ENCODE peak calls at places on chromosomes 16 and 17, in seven cellular contexts. One of them, this sample, is unnamed.

GRCh38 chr16:2857451-2858244 is at the start of gene PRSS22:
- DNase-seq in stimulated activated effector memory CD8-positive, alpha-beta T cell treated with anti-CD3 and anti-CD28 coated beads, Interleukin-12 subunit alpha, Interleukin-12 subunit beta, amount 100 ng/mL, for 72 hours: no peak
- DNase-seq in anterior cingulate cortex: no peak
- DNase-seq in stimulated activated CD4-positive, alpha-beta T cell treated with anti-CD3 and anti-CD28 coated beads, Interleukin-1b, Interleukin-23, amount 100 ng/mL, for 48 hours: no peak
- DNase-seq in adrenal gland: no peak
- DNase-seq in amniotic epithelial cell: no peak
- DNase-seq in memory B cell: no peak
- DNase-seq in this sample: peak

GRCh38 chr17:46783031-46783593 is 35.4 kb downstream of the WNT3 start:
- DNase-seq in stimulated activated effector memory CD8-positive, alpha-beta T cell treated with anti-CD3 and anti-CD28 coated beads, Interleukin-12 subunit alpha, Interleukin-12 subunit beta, amount 100 ng/mL, for 72 hours: no peak
- DNase-seq in anterior cingulate cortex: no peak
- DNase-seq in stimulated activated CD4-positive, alpha-beta T cell treated with anti-CD3 and anti-CD28 coated beads, Interleukin-1b, Interleukin-23, amount 100 ng/mL, for 48 hours: no peak
- DNase-seq in adrenal gland: no peak
- DNase-seq in amniotic epithelial cell: no peak
- DNase-seq in memory B cell: no peak
- DNase-seq in this sample: no peak

GRCh38 chr17:13572581-13572980 is 29.1 kb downstream of the HS3ST3A1 start:
- DNase-seq in stimulated activated effector memory CD8-positive, alpha-beta T cell treated with anti-CD3 and anti-CD28 coated beads, Interleukin-12 subunit alpha, Interleukin-12 subunit beta, amount 100 ng/mL, for 72 hours: no peak
- DNase-seq in anterior cingulate cortex: no peak
- DNase-seq in stimulated activated CD4-positive, alpha-beta T cell treated with anti-CD3 and anti-CD28 coated beads, Interleukin-1b, Interleukin-23, amount 100 ng/mL, for 48 hours: no peak
- DNase-seq in adrenal gland: no peak
- DNase-seq in amniotic epithelial cell: no peak
- DNase-seq in memory B cell: no peak
- DNase-seq in this sample: no peak

GRCh38 chr17:28898261-28898955 is 875 bp upstream of the FLOT2 start:
- DNase-seq in stimulated activated effector memory CD8-positive, alpha-beta T cell treated with anti-CD3 and anti-CD28 coated beads, Interleukin-12 subunit alpha, Interleukin-12 subunit beta, amount 100 ng/mL, for 72 hours: no peak
- DNase-seq in anterior cingulate cortex: no peak
- DNase-seq in stimulated activated CD4-positive, alpha-beta T cell treated with anti-CD3 and anti-CD28 coated beads, Interleukin-1b, Interleukin-23, amount 100 ng/mL, for 48 hours: no peak
- DNase-seq in adrenal gland: no peak
- DNase-seq in amniotic epithelial cell: no peak
- DNase-seq in memory B cell: no peak
- DNase-seq in this sample: no peak

GRCh38 chr17:27485711-27486495 is 29.7 kb downstream of the KSR1 start:
- DNase-seq in stimulated activated effector memory CD8-positive, alpha-beta T cell treated with anti-CD3 and anti-CD28 coated beads, Interleukin-12 subunit alpha, Interleukin-12 subunit beta, amount 100 ng/mL, for 72 hours: no peak
- DNase-seq in anterior cingulate cortex: no peak
- DNase-seq in stimulated activated CD4-positive, alpha-beta T cell treated with anti-CD3 and anti-CD28 coated beads, Interleukin-1b, Interleukin-23, amount 100 ng/mL, for 48 hours: no peak
- DNase-seq in adrenal gland: no peak
- DNase-seq in amniotic epithelial cell: no peak
- DNase-seq in memory B cell: no peak
- DNase-seq in this sample: no peak

GRCh38 chr17:67696853-67697505 is 20.8 kb upstream of the NOL11 start:
- DNase-seq in stimulated activated effector memory CD8-positive, alpha-beta T cell treated with anti-CD3 and anti-CD28 coated beads, Interleukin-12 subunit alpha, Interleukin-12 subunit beta, amount 100 ng/mL, for 72 hours: no peak
- DNase-seq in anterior cingulate cortex: no peak
- DNase-seq in stimulated activated CD4-positive, alpha-beta T cell treated with anti-CD3 and anti-CD28 coated beads, Interleukin-1b, Interleukin-23, amount 100 ng/mL, for 48 hours: no peak
- DNase-seq in adrenal gland: no peak
- DNase-seq in amniotic epithelial cell: no peak
- DNase-seq in memory B cell: no peak
- DNase-seq in this sample: no peak

GRCh38 chr17:30824002-30824355 is 513 bp downstream of the CRLF3 start:
- DNase-seq in stimulated activated effector memory CD8-positive, alpha-beta T cell treated with anti-CD3 and anti-CD28 coated beads, Interleukin-12 subunit alpha, Interleukin-12 subunit beta, amount 100 ng/mL, for 72 hours: no peak
- DNase-seq in anterior cingulate cortex: no peak
- DNase-seq in stimulated activated CD4-positive, alpha-beta T cell treated with anti-CD3 and anti-CD28 coated beads, Interleukin-1b, Interleukin-23, amount 100 ng/mL, for 48 hours: no peak
- DNase-seq in adrenal gland: no peak
- DNase-seq in amniotic epithelial cell: no peak
- DNase-seq in memory B cell: no peak
- DNase-seq in this sample: no peak

GRCh38 chr17:14866266-14866665 is 398.9 kb downstream of the PMP22 start:
- DNase-seq in stimulated activated effector memory CD8-positive, alpha-beta T cell treated with anti-CD3 and anti-CD28 coated beads, Interleukin-12 subunit alpha, Interleukin-12 subunit beta, amount 100 ng/mL, for 72 hours: no peak
- DNase-seq in anterior cingulate cortex: no peak
- DNase-seq in stimulated activated CD4-positive, alpha-beta T cell treated with anti-CD3 and anti-CD28 coated beads, Interleukin-1b, Interleukin-23, amount 100 ng/mL, for 48 hours: no peak
- DNase-seq in adrenal gland: no peak
- DNase-seq in amniotic epithelial cell: peak
- DNase-seq in memory B cell: no peak
- DNase-seq in this sample: no peak

GRCh38 chr17:42953669-42954068 is 10.6 kb downstream of the AARSD1 start:
- DNase-seq in stimulated activated effector memory CD8-positive, alpha-beta T cell treated with anti-CD3 and anti-CD28 coated beads, Interleukin-12 subunit alpha, Interleukin-12 subunit beta, amount 100 ng/mL, for 72 hours: no peak
- DNase-seq in anterior cingulate cortex: no peak
- DNase-seq in stimulated activated CD4-positive, alpha-beta T cell treated with anti-CD3 and anti-CD28 coated beads, Interleukin-1b, Interleukin-23, amount 100 ng/mL, for 48 hours: no peak
- DNase-seq in adrenal gland: peak
- DNase-seq in amniotic epithelial cell: no peak
- DNase-seq in memory B cell: no peak
- DNase-seq in this sample: no peak

GRCh38 chr17:61475726-61476125 is 23.5 kb downstream of the TBX4 start:
- DNase-seq in stimulated activated effector memory CD8-positive, alpha-beta T cell treated with anti-CD3 and anti-CD28 coated beads, Interleukin-12 subunit alpha, Interleukin-12 subunit beta, amount 100 ng/mL, for 72 hours: no peak
- DNase-seq in anterior cingulate cortex: no peak
- DNase-seq in stimulated activated CD4-positive, alpha-beta T cell treated with anti-CD3 and anti-CD28 coated beads, Interleukin-1b, Interleukin-23, amount 100 ng/mL, for 48 hours: no peak
- DNase-seq in adrenal gland: no peak
- DNase-seq in amniotic epithelial cell: peak
- DNase-seq in memory B cell: no peak
- DNase-seq in this sample: no peak

GRCh38 chr17:43403846-43404245 is 5.1 kb downstream of the ARL4D start:
- DNase-seq in stimulated activated effector memory CD8-positive, alpha-beta T cell treated with anti-CD3 and anti-CD28 coated beads, Interleukin-12 subunit alpha, Interleukin-12 subunit beta, amount 100 ng/mL, for 72 hours: no peak
- DNase-seq in anterior cingulate cortex: no peak
- DNase-seq in stimulated activated CD4-positive, alpha-beta T cell treated with anti-CD3 and anti-CD28 coated beads, Interleukin-1b, Interleukin-23, amount 100 ng/mL, for 48 hours: no peak
- DNase-seq in adrenal gland: no peak
- DNase-seq in amniotic epithelial cell: peak
- DNase-seq in memory B cell: no peak
- DNase-seq in this sample: no peak

GRCh38 chr17:39981207-39982068 is 831 bp downstream of the PSMD3 start:
- DNase-seq in stimulated activated effector memory CD8-positive, alpha-beta T cell treated with anti-CD3 and anti-CD28 coated beads, Interleukin-12 subunit alpha, Interleukin-12 subunit beta, amount 100 ng/mL, for 72 hours: no peak
- DNase-seq in anterior cingulate cortex: no peak
- DNase-seq in stimulated activated CD4-positive, alpha-beta T cell treated with anti-CD3 and anti-CD28 coated beads, Interleukin-1b, Interleukin-23, amount 100 ng/mL, for 48 hours: no peak
- DNase-seq in adrenal gland: no peak
- DNase-seq in amniotic epithelial cell: no peak
- DNase-seq in memory B cell: no peak
- DNase-seq in this sample: no peak

GRCh38 chr17:17370711-17371110 is 67.5 kb downstream of the NT5M start:
- DNase-seq in stimulated activated effector memory CD8-positive, alpha-beta T cell treated with anti-CD3 and anti-CD28 coated beads, Interleukin-12 subunit alpha, Interleukin-12 subunit beta, amount 100 ng/mL, for 72 hours: no peak
- DNase-seq in anterior cingulate cortex: no peak
- DNase-seq in stimulated activated CD4-positive, alpha-beta T cell treated with anti-CD3 and anti-CD28 coated beads, Interleukin-1b, Interleukin-23, amount 100 ng/mL, for 48 hours: no peak
- DNase-seq in adrenal gland: no peak
- DNase-seq in amniotic epithelial cell: no peak
- DNase-seq in memory B cell: no peak
- DNase-seq in this sample: no peak

GRCh38 chr16:30121741-30122620 is 1.0 kb downstream of the MAPK3 start:
- DNase-seq in stimulated activated effector memory CD8-positive, alpha-beta T cell treated with anti-CD3 and anti-CD28 coated beads, Interleukin-12 subunit alpha, Interleukin-12 subunit beta, amount 100 ng/mL, for 72 hours: no peak
- DNase-seq in anterior cingulate cortex: no peak
- DNase-seq in stimulated activated CD4-positive, alpha-beta T cell treated with anti-CD3 and anti-CD28 coated beads, Interleukin-1b, Interleukin-23, amount 100 ng/mL, for 48 hours: no peak
- DNase-seq in adrenal gland: peak
- DNase-seq in amniotic epithelial cell: no peak
- DNase-seq in memory B cell: no peak
- DNase-seq in this sample: no peak

GRCh38 chr17:81845881-81846742 is 11.3 kb upstream of the PPP1R27 start:
- DNase-seq in stimulated activated effector memory CD8-positive, alpha-beta T cell treated with anti-CD3 and anti-CD28 coated beads, Interleukin-12 subunit alpha, Interleukin-12 subunit beta, amount 100 ng/mL, for 72 hours: no peak
- DNase-seq in anterior cingulate cortex: no peak
- DNase-seq in stimulated activated CD4-positive, alpha-beta T cell treated with anti-CD3 and anti-CD28 coated beads, Interleukin-1b, Interleukin-23, amount 100 ng/mL, for 48 hours: no peak
- DNase-seq in adrenal gland: no peak
- DNase-seq in amniotic epithelial cell: no peak
- DNase-seq in memory B cell: no peak
- DNase-seq in this sample: no peak

This sample was measured in progenitor cell of endocrine pancreas.